ENCODE peak calls at places on chromosomes 1 and 21, in ten cellular contexts. One of them, this sample, is unnamed.

GRCh38 chr1:229895605-229896004 is 171.4 kb upstream of the GALNT2 start:
- DNase-seq in hypothalamus: no peak
- DNase-seq in GM23248: no peak
- DNase-seq in astrocyte of the cerebellum: no peak
- DNase-seq in cardiac fibroblast: no peak
- DNase-seq in myocyte: no peak
- DNase-seq in Daoy: no peak
- DNase-seq in left ventricle myocardium inferior: no peak
- DNase-seq in bronchial epithelial cell: no peak
- DNase-seq in transverse colon: no peak
- DNase-seq in this sample: no peak

GRCh38 chr1:43971336-43971980 is 1.6 kb downstream of the DPH2 start:
- DNase-seq in hypothalamus: no peak
- DNase-seq in left ventricle myocardium inferior: no peak
- DNase-seq in myocyte: no peak
- DNase-seq in Daoy: no peak
- DNase-seq in GM23248: no peak
- DNase-seq in transverse colon: no peak
- DNase-seq in cardiac fibroblast: no peak
- DNase-seq in astrocyte of the cerebellum: no peak
- DNase-seq in bronchial epithelial cell: no peak
- DNase-seq in this sample: no peak

GRCh38 chr1:27349784-27350672 is 8.2 kb downstream of the SYTL1 start:
- DNase-seq in GM23248: peak
- DNase-seq in bronchial epithelial cell: peak
- DNase-seq in hypothalamus: peak
- DNase-seq in astrocyte of the cerebellum: no peak
- DNase-seq in myocyte: peak
- DNase-seq in cardiac fibroblast: peak
- DNase-seq in Daoy: peak
- DNase-seq in left ventricle myocardium inferior: peak
- DNase-seq in transverse colon: peak
- DNase-seq in this sample: peak

GRCh38 chr1:83883979-83884378 is 115.0 kb downstream of the TTLL7 start:
- DNase-seq in left ventricle myocardium inferior: no peak
- DNase-seq in cardiac fibroblast: no peak
- DNase-seq in myocyte: no peak
- DNase-seq in Daoy: no peak
- DNase-seq in bronchial epithelial cell: peak
- DNase-seq in transverse colon: no peak
- DNase-seq in hypothalamus: no peak
- DNase-seq in GM23248: peak
- DNase-seq in astrocyte of the cerebellum: no peak
- DNase-seq in this sample: no peak

GRCh38 chr21:30996728-30997127 is 41.5 kb downstream of the KRTAP19-8 start:
- DNase-seq in astrocyte of the cerebellum: no peak
- DNase-seq in GM23248: no peak
- DNase-seq in transverse colon: no peak
- DNase-seq in Daoy: no peak
- DNase-seq in left ventricle myocardium inferior: no peak
- DNase-seq in hypothalamus: no peak
- DNase-seq in bronchial epithelial cell: no peak
- DNase-seq in myocyte: no peak
- DNase-seq in cardiac fibroblast: no peak
- DNase-seq in this sample: no peak

GRCh38 chr21:32538147-32538792 is 47.1 kb downstream of the TCP10L start:
- DNase-seq in hypothalamus: no peak
- DNase-seq in Daoy: no peak
- DNase-seq in cardiac fibroblast: no peak
- DNase-seq in myocyte: no peak
- DNase-seq in GM23248: no peak
- DNase-seq in bronchial epithelial cell: no peak
- DNase-seq in astrocyte of the cerebellum: no peak
- DNase-seq in left ventricle myocardium inferior: no peak
- DNase-seq in transverse colon: no peak
- DNase-seq in this sample: no peak

GRCh38 chr1:68196676-68197075 is 35.6 kb downstream of the WLS start:
- DNase-seq in left ventricle myocardium inferior: no peak
- DNase-seq in astrocyte of the cerebellum: no peak
- DNase-seq in bronchial epithelial cell: no peak
- DNase-seq in myocyte: peak
- DNase-seq in GM23248: no peak
- DNase-seq in Daoy: no peak
- DNase-seq in cardiac fibroblast: no peak
- DNase-seq in hypothalamus: no peak
- DNase-seq in transverse colon: no peak
- DNase-seq in this sample: no peak

GRCh38 chr1:27570383-27570755 is 33.6 kb downstream of the AHDC1 start:
- DNase-seq in left ventricle myocardium inferior: peak
- DNase-seq in cardiac fibroblast: no peak
- DNase-seq in hypothalamus: no peak
- DNase-seq in transverse colon: no peak
- DNase-seq in GM23248: no peak
- DNase-seq in bronchial epithelial cell: no peak
- DNase-seq in Daoy: no peak
- DNase-seq in myocyte: no peak
- DNase-seq in astrocyte of the cerebellum: no peak
- DNase-seq in this sample: no peak

GRCh38 chr1:169679692-169680091 is 31.7 kb downstream of the SELL start:
- DNase-seq in left ventricle myocardium inferior: no peak
- DNase-seq in myocyte: no peak
- DNase-seq in bronchial epithelial cell: no peak
- DNase-seq in GM23248: no peak
- DNase-seq in astrocyte of the cerebellum: no peak
- DNase-seq in hypothalamus: no peak
- DNase-seq in cardiac fibroblast: no peak
- DNase-seq in transverse colon: no peak
- DNase-seq in Daoy: no peak
- DNase-seq in this sample: no peak

GRCh38 chr1:61640531-61641125 is 84.3 kb downstream of the TM2D1 start:
- DNase-seq in Daoy: no peak
- DNase-seq in hypothalamus: no peak
- DNase-seq in transverse colon: no peak
- DNase-seq in astrocyte of the cerebellum: no peak
- DNase-seq in left ventricle myocardium inferior: peak
- DNase-seq in myocyte: no peak
- DNase-seq in bronchial epithelial cell: no peak
- DNase-seq in GM23248: no peak
- DNase-seq in cardiac fibroblast: no peak
- DNase-seq in this sample: no peak

GRCh38 chr1:17122449-17123194 is 3.4 kb upstream of the PADI2 start:
- DNase-seq in myocyte: peak
- DNase-seq in hypothalamus: no peak
- DNase-seq in Daoy: peak
- DNase-seq in GM23248: peak
- DNase-seq in cardiac fibroblast: peak
- DNase-seq in bronchial epithelial cell: no peak
- DNase-seq in astrocyte of the cerebellum: no peak
- DNase-seq in left ventricle myocardium inferior: no peak
- DNase-seq in transverse colon: peak
- DNase-seq in this sample: no peak

GRCh38 chr1:213692236-213692831 is 295.4 kb upstream of the PROX1 start:
- DNase-seq in transverse colon: peak
- DNase-seq in cardiac fibroblast: no peak
- DNase-seq in left ventricle myocardium inferior: no peak
- DNase-seq in GM23248: no peak
- DNase-seq in bronchial epithelial cell: no peak
- DNase-seq in hypothalamus: no peak
- DNase-seq in myocyte: no peak
- DNase-seq in Daoy: no peak
- DNase-seq in astrocyte of the cerebellum: no peak
- DNase-seq in this sample: no peak

GRCh38 chr21:36792505-36792967 is 93.6 kb downstream of the SIM2 start:
- DNase-seq in hypothalamus: no peak
- DNase-seq in left ventricle myocardium inferior: no peak
- DNase-seq in bronchial epithelial cell: peak
- DNase-seq in transverse colon: no peak
- DNase-seq in myocyte: peak
- DNase-seq in Daoy: peak
- DNase-seq in cardiac fibroblast: no peak
- DNase-seq in GM23248: peak
- DNase-seq in astrocyte of the cerebellum: no peak
- DNase-seq in this sample: no peak

GRCh38 chr21:35217504-35218060 is 168.5 kb upstream of the RUNX1 start:
- DNase-seq in cardiac fibroblast: peak
- DNase-seq in transverse colon: no peak
- DNase-seq in GM23248: peak
- DNase-seq in left ventricle myocardium inferior: no peak
- DNase-seq in hypothalamus: no peak
- DNase-seq in astrocyte of the cerebellum: no peak
- DNase-seq in Daoy: peak
- DNase-seq in bronchial epithelial cell: peak
- DNase-seq in myocyte: peak
- DNase-seq in this sample: no peak

GRCh38 chr1:43149889-43150288 is 22.2 kb downstream of the EBNA1BP2 start:
- DNase-seq in myocyte: no peak
- DNase-seq in transverse colon: no peak
- DNase-seq in cardiac fibroblast: no peak
- DNase-seq in left ventricle myocardium inferior: no peak
- DNase-seq in hypothalamus: no peak
- DNase-seq in GM23248: no peak
- DNase-seq in astrocyte of the cerebellum: no peak
- DNase-seq in bronchial epithelial cell: no peak
- DNase-seq in Daoy: no peak
- DNase-seq in this sample: no peak

GRCh38 chr1:19028110-19028509 is 71.6 kb upstream of the IFFO2 start:
- DNase-seq in transverse colon: no peak
- DNase-seq in left ventricle myocardium inferior: no peak
- DNase-seq in myocyte: no peak
- DNase-seq in hypothalamus: no peak
- DNase-seq in Daoy: no peak
- DNase-seq in cardiac fibroblast: no peak
- DNase-seq in bronchial epithelial cell: no peak
- DNase-seq in GM23248: no peak
- DNase-seq in astrocyte of the cerebellum: no peak
- DNase-seq in this sample: no peak

GRCh38 chr1:24957016-24957807 is 27.1 kb upstream of the RUNX3 start:
- DNase-seq in GM23248: no peak
- DNase-seq in bronchial epithelial cell: no peak
- DNase-seq in myocyte: no peak
- DNase-seq in left ventricle myocardium inferior: no peak
- DNase-seq in cardiac fibroblast: no peak
- DNase-seq in astrocyte of the cerebellum: no peak
- DNase-seq in hypothalamus: no peak
- DNase-seq in transverse colon: no peak
- DNase-seq in Daoy: no peak
- DNase-seq in this sample: no peak

This sample was measured in dorsolateral prefrontal cortex.